ENCODE peak calls at places on chromosomes 5 and 9, in seven cellular contexts. Y is Panc1, S is HCT116, J is upper lobe of left lung, B is HepG2, D is K562, V is GM12878. K is an unnamed sample. For H3K9me3, the result is how much of the 10 kb centered on the place peaks cover.

GRCh38 chr9:81976351-81976750 is 12.2 kb upstream of the SPATA31D1 start:
- ATAC-seq in Y (no peak), S (no peak), J (no peak), B (no peak), D (no peak), V (no peak), K (no peak)

GRCh38 chr9:110626109-110626829 is 42.3 kb upstream of the MUSK start:
- ATAC-seq in Y (peak), S (no peak), J (no peak), B (no peak), D (no peak), V (peak), K (peak)

GRCh38 chr5:159515197-159515596 is 184.9 kb upstream of the IL12B start:
- ATAC-seq in Y (no peak), S (no peak), J (no peak), B (no peak), D (no peak), V (peak), K (no peak)

GRCh38 chr9:37903581-37903830 is 421 bp downstream of the SLC25A51 start:
- ATAC-seq in Y (peak), S (peak), J (peak), B (peak), D (peak), V (peak), K (no peak)

GRCh38 chr5:9544056-9544455 is 1.8 kb downstream of the SEMA5A start:
- ATAC-seq in Y (no peak), S (no peak), J (no peak), B (no peak), D (peak), V (peak), K (no peak)

GRCh38 chr9:116378873-116379272 is 225.3 kb downstream of the PAPPA start:
- ATAC-seq in Y (no peak), S (no peak), J (no peak), B (no peak), D (no peak), V (no peak), K (no peak)

GRCh38 chr9:4299006-4299795 is 667 bp downstream of the GLIS3 start:
- ATAC-seq in Y (peak), S (peak), J (no peak), B (peak), D (no peak), V (no peak), K (no peak)

GRCh38 chr9:136465500-136466154 is 17.2 kb downstream of the SEC16A start:
- ATAC-seq in Y (no peak), S (no peak), J (no peak), B (no peak), D (no peak), V (no peak), K (no peak)

GRCh38 chr5:38265546-38266179 is 7.3 kb downstream of the EGFLAM start:
- ATAC-seq in Y (peak), S (peak), J (peak), B (peak), D (peak), V (peak), K (peak)

GRCh38 chr5:132369012-132369470 is 469 bp upstream of the SLC22A5 start:
- ATAC-seq in Y (peak), S (peak), J (no peak), B (no peak), D (peak), V (no peak), K (no peak)

GRCh38 chr9:1207681-1208080 is 157.5 kb downstream of the DMRT2 start:
- ATAC-seq in Y (no peak), S (no peak), J (no peak), B (no peak), D (no peak), V (no peak), K (peak)
- H3K9me3 ChIP-seq in Y (under half), S (under half), J (under half), B (under half), D (under half), V (under half), K (under half)

DNA sequence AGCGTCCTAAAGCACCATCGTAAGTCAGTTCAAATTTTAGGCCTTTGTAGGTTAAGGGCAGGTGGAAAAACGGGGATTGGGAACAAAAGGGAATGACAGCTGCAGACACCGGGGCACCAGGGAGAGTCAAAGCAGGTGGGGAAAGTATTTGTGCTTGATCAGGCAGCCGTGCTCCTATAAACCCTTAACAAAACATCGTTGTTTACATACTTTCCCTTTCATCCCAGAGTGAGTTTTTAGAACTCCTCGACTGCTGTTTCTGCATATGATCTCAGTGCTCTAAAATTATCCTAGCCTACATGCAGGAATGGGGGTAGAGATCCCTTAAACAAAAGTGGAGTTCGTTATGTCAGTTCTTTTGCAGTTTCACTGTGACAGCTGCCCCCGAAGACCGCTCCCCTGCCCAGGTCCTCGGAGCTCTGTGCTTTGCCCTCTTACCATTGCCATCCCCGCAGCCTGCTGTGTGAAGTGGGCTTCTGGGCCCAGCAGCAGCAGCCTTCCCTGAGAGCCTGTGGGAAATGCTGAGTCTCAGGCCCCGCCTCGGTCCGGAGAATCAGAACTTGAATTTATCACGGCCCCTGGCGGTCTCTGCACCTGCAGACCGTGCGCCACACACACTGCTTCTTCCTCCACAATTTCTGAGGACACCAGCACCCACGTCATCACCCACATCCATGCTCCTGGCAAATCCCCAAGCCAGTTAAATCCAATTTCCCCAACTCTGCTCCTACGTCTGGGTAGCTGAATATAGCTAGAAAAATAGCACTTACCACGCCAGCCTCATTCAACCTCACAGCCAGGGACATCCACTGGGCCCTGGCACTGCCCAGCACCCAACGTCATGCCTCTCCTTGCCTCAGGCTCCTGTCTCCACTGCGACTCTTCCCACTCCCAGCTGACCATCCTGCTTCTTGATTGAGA is 86.8 kb downstream of the NSUN2 start:
- ATAC-seq in Y (no peak), S (no peak), J (no peak), B (no peak), D (no peak), V (no peak), K (no peak)
- TF ChIP-seq POLR2AphosphoS5 in Y (no peak), S (no peak), J (no peak), B (no peak), D (no peak), V (no peak), K (no peak)

DNA sequence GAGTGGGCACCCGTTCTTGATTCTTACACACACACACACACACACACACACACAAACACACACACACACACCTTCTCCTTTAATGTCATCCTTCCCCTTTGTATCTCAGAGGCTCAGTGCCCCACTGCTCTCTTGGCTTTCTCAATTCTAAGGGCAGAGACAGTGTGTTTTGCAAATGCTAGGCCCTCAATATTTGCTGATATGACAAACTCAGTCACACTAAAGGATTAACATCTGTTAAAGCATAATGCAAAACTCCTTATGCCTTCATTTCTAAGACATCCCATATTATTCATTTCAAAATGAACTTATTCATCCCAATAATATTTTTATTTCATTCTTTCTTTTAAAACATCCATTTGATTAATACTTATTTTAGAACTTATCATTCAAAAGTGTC is 8.9 kb upstream of the NRG2 start:
- ATAC-seq in Y (no peak), S (no peak), J (no peak), B (no peak), D (no peak), V (no peak), K (no peak)
- H3K9me3 ChIP-seq in Y (under half), S (under half), J (under half), B (under half), D (under half), V (under half), K (under half)

DNA sequence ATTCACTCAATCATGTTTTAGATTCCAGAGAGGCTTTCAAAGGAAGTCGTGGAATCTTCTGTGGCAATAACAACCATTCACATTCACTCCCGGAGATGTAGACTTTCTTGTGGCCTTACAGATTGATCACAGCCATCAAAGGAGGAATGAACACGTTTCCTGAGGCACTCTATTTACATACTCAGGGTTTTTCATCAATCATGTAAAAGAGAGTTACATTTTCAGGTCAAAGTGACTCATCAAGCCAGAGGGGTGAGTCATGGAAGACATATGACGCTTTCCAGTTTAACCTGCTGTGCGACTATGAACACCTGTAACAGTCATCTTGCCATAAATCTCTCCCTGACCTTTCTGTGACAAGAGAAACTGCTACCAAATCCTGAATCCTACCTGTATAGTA is 39.3 kb upstream of the RAD23B start:
- ATAC-seq in Y (no peak), S (peak), J (peak), B (peak), D (no peak), V (peak), K (no peak)
- TF ChIP-seq POLR2AphosphoS5 in Y (no peak), S (peak), J (no peak), B (no peak), D (no peak), V (no peak), K (no peak)

DNA sequence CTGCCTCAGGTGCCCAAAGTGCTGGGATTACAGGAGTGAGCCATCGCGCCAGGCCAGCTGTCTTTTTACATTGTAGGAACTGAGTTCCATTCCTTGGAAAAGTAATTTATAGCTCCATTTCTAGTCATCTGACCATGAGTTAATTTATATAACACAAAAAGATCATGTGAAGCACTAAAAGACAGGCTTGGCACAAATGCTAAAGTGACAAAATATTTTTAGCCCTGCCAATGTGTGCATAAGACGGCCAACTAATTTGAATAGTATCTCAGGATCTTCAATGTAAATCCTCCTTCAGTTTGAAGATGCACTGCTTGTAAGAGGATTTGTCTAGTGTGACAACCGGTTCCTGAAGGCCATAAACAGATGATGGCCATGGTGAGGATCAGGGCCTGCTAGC is 49.1 kb downstream of the MTMR12 start:
- ATAC-seq in Y (no peak), S (no peak), J (no peak), B (no peak), D (no peak), V (no peak), K (no peak)
- H3K9me3 ChIP-seq in Y (under half), S (under half), J (under half), B (under half), D (under half), V (under half), K (under half)

DNA sequence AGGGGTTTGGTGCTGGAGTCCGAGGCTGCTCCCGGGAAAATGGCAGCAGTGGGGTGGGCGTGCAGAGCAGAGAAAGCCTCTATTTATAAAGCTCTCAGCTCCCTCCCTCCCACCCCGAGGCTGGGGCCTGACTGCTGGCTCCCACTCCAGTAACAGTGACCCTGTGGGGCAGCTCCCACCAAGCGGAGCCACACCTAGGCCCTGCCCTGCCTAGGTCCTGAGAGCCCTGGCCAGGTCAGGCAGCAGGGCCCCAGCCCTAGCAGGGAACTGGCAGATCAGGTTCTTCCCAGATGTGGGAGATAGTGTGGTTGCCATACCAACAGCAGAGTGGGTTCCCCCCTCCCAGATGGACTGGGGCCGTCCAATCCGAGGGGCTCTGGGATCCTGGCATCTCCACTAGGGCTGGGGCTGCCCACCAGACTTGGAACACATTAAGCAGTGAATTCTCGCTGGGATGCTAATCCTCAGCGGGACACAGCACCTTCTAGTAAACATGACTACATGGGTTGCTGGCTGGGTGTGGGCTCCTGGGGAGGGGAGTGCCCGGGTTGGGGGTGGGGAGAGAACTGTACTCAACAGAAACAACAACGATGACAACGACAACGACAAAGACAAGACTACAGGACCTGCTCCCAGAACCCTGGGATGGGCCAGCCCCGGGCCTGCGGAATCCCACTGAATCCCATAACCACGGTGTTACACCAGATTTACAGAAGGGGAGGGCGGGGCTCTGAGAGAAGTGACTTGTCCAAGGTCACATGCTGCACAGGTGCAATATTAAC is 1.5 kb downstream of the SH3GLB2 start:
- ATAC-seq in Y (no peak), S (no peak), J (no peak), B (peak), D (peak), V (no peak), K (no peak)
- TF ChIP-seq POLR2AphosphoS5 in Y (no peak), S (no peak), J (no peak), B (no peak), D (no peak), V (no peak), K (no peak)

GRCh38 chr9:92992549-92992948 is 45.2 kb downstream of the FGD3 start:
- ATAC-seq in Y (no peak), S (no peak), J (no peak), B (no peak), D (no peak), V (no peak), K (no peak)

GRCh38 chr9:92986175-92987110 is 39.1 kb downstream of the FGD3 start:
- ATAC-seq in Y (no peak), S (peak), J (peak), B (no peak), D (peak), V (peak), K (no peak)

GRCh38 chr9:92988215-92988731 is 41.0 kb downstream of the FGD3 start:
- ATAC-seq in Y (no peak), S (peak), J (no peak), B (no peak), D (no peak), V (no peak), K (no peak)

GRCh38 chr9:92990461-92990860 is 43.1 kb downstream of the FGD3 start:
- ATAC-seq in Y (no peak), S (no peak), J (no peak), B (no peak), D (no peak), V (no peak), K (no peak)

GRCh38 chr9:92989561-92989960 is 42.2 kb downstream of the FGD3 start:
- ATAC-seq in Y (no peak), S (no peak), J (no peak), B (no peak), D (no peak), V (no peak), K (no peak)
- H3K9me3 ChIP-seq in Y (under half), S (under half), J (under half), B (under half), D (under half), V (under half), K (under half)

GRCh38 chr9:109329274-109330258 is 8.7 kb upstream of the EPB41L4B start:
- ATAC-seq in Y (peak), S (peak), J (peak), B (peak), D (peak), V (no peak), K (peak)

GRCh38 chr9:109335929-109336328 is 15.1 kb upstream of the EPB41L4B start:
- ATAC-seq in Y (no peak), S (no peak), J (no peak), B (peak), D (peak), V (no peak), K (no peak)

GRCh38 chr9:109335121-109335520 is 14.3 kb upstream of the EPB41L4B start:
- ATAC-seq in Y (no peak), S (no peak), J (no peak), B (no peak), D (no peak), V (no peak), K (no peak)

GRCh38 chr9:109336409-109336808 is 15.6 kb upstream of the EPB41L4B start:
- ATAC-seq in Y (no peak), S (no peak), J (no peak), B (peak), D (no peak), V (no peak), K (no peak)

GRCh38 chr9:109331353-109331752 is 10.5 kb upstream of the EPB41L4B start:
- ATAC-seq in Y (peak), S (no peak), J (peak), B (no peak), D (no peak), V (no peak), K (no peak)
- TF ChIP-seq POLR2AphosphoS5 in Y (no peak), S (no peak), J (peak), B (no peak), D (no peak), V (no peak), K (no peak)